ENCODE peak calls at places on chromosomes 11 and 22, in five cellular contexts. N, L, Z, H and A are unnamed samples.

GRCh38 chr11:29780756-29781155 is 236.1 kb downstream of the KCNA4 start:
- DNase-seq in N (no peak), L (no peak), Z (no peak), H (peak), A (no peak)

GRCh38 chr22:41447435-41448188 is 1.0 kb upstream of the TOB2 start:
- DNase-seq in N (peak), L (peak), Z (peak), H (peak), A (no peak)

GRCh38 chr22:37254206-37254866 is 10.3 kb upstream of the RAC2 start:
- DNase-seq in N (no peak), L (peak), Z (peak), H (no peak), A (no peak)

GRCh38 chr22:45210174-45210573 is 30.5 kb downstream of the KIAA0930 start:
- DNase-seq in N (no peak), L (no peak), Z (no peak), H (no peak), A (no peak)

GRCh38 chr11:107457558-107458271 is at the start of gene CWF19L2:
- DNase-seq in N (peak), L (peak), Z (peak), H (peak), A (peak)

GRCh38 chr22:44335903-44336803 is 23.4 kb upstream of the SHISAL1 start:
- DNase-seq in N (peak), L (no peak), Z (no peak), H (no peak), A (no peak)

GRCh38 chr11:65437436-65438227 is 15.0 kb downstream of the NEAT1 start:
- DNase-seq in N (no peak), L (no peak), Z (peak), H (peak), A (no peak)

GRCh38 chr11:27653990-27654758 is 46.1 kb downstream of the BDNF start:
- DNase-seq in N (no peak), L (no peak), Z (no peak), H (no peak), A (no peak)

GRCh38 chr11:32792948-32793475 is 1.4 kb downstream of the CCDC73 start:
- DNase-seq in N (peak), L (peak), Z (peak), H (peak), A (no peak)

GRCh38 chr11:67384851-67385366 is 6.9 kb upstream of the RAD9A start:
- DNase-seq in N (no peak), L (peak), Z (peak), H (no peak), A (no peak)

GRCh38 chr11:93393386-93393785 is 62.8 kb downstream of the DEUP1 start:
- DNase-seq in N (no peak), L (no peak), Z (no peak), H (no peak), A (no peak)

GRCh38 chr11:11841121-11841604 is 609 bp upstream of the USP47 start:
- DNase-seq in N (no peak), L (peak), Z (no peak), H (no peak), A (no peak)

GRCh38 chr11:74418509-74418895 is 20.3 kb upstream of the PGM2L1 start:
- DNase-seq in N (no peak), L (peak), Z (peak), H (no peak), A (peak)

GRCh38 chr22:37165940-37166674 is 16.4 kb upstream of the IL2RB start:
- DNase-seq in N (no peak), L (no peak), Z (no peak), H (no peak), A (no peak)